ENCODE peak calls at places on chromosomes 13 and 19, in four cellular contexts. Y, M, V and B are unnamed samples. For H3K9me3 and H3K4me1, the result is how much of the 10 kb centered on the place peaks cover.

GRCh38 chr19:6204212-6204611 is 68.7 kb downstream of the ACSBG2 start:
- DNase-seq in M (no peak), Y (peak), V (no peak), B (no peak)

GRCh38 chr13:33348366-33348765 is 62.8 kb upstream of the STARD13 start:
- DNase-seq in M (no peak), Y (no peak), V (no peak), B (no peak)

GRCh38 chr19:18657590-18658365 is 20.9 kb downstream of the KLHL26 start:
- DNase-seq in V (peak), M (peak), Y (no peak), B (no peak)

GRCh38 chr19:5627395-5627904 is 4.6 kb downstream of the SAFB start:
- DNase-seq in M (peak), Y (no peak), V (peak), B (peak)

GRCh38 chr19:58372311-58373133 is 8.3 kb downstream of the ZNF837 start:
- DNase-seq in M (no peak), Y (no peak), V (peak), B (no peak)

GRCh38 chr19:28318469-28319179 is 894.3 kb downstream of the UQCRFS1 start:
- DNase-seq in M (no peak), V (no peak), Y (no peak), B (no peak)

GRCh38 chr19:44776402-44777096 is 1.1 kb upstream of the CBLC start:
- DNase-seq in Y (peak), M (no peak), V (no peak), B (peak)

GRCh38 chr13:76822691-76823267 is 63.4 kb downstream of the KCTD12 start:
- DNase-seq in V (no peak), M (no peak), Y (no peak), B (peak)

GRCh38 chr13:37485766-37486165 is 112.8 kb downstream of the POSTN start:
- DNase-seq in V (no peak), Y (no peak), M (no peak), B (no peak)

GRCh38 chr19:14577885-14578427 is 4.9 kb upstream of the CLEC17A start:
- DNase-seq in V (no peak), M (no peak), Y (no peak), B (no peak)

GRCh38 chr13:50244913-50245574 is 229.8 kb downstream of the KCNRG start:
- DNase-seq in M (no peak), V (no peak), Y (no peak), B (no peak)

GRCh38 chr13:23963184-23963931 is 66.1 kb upstream of the C1QTNF9B start:
- DNase-seq in Y (no peak), V (no peak), M (no peak), B (no peak)

GRCh38 chr19:47725759-47726401 is 12.7 kb downstream of the EHD2 start:
- DNase-seq in Y (no peak), V (no peak), M (no peak), B (no peak)

GRCh38 chr13:77836423-77836822 is 82.2 kb downstream of the EDNRB start:
- DNase-seq in Y (no peak), V (no peak), M (no peak), B (no peak)

GRCh38 chr13:30290812-30291436 is 16.4 kb downstream of the KATNAL1 start:
- DNase-seq in M (no peak), Y (no peak), V (no peak), B (no peak)

GRCh38 chr13:80939581-80939980 is 598.7 kb upstream of the SPRY2 start:
- DNase-seq in Y (no peak), V (no peak), M (no peak), B (no peak)

GRCh38 chr19:22199171-22199570 is 2.4 kb upstream of the ZNF676 start:
- DNase-seq in Y (no peak), V (no peak), M (no peak), B (no peak)
- H3K9me3 ChIP-seq in Y (under half), V (half or more), M (under half), B (half or more)

GRCh38 chr19:13334801-13335481 is 171.3 kb downstream of the CACNA1A start:
- DNase-seq in M (no peak), V (no peak), Y (no peak), B (no peak)
- TF ChIP-seq CTCF in M (no peak), V (no peak), Y (no peak), B (no peak)

GRCh38 chr19:41320185-41320518 is 10.2 kb downstream of the CCDC97 start:
- DNase-seq in V (no peak), Y (no peak), M (no peak), B (no peak)
- H3K4me1 ChIP-seq in V (under half), Y (under half), M (under half), B (under half)

GRCh38 chr13:55000844-55001243 is 1972.2 kb downstream of the OLFM4 start:
- DNase-seq in M (no peak), V (no peak), Y (no peak), B (no peak)
- H3K9me3 ChIP-seq in M (under half), V (under half), Y (under half), B (half or more)

DNA sequence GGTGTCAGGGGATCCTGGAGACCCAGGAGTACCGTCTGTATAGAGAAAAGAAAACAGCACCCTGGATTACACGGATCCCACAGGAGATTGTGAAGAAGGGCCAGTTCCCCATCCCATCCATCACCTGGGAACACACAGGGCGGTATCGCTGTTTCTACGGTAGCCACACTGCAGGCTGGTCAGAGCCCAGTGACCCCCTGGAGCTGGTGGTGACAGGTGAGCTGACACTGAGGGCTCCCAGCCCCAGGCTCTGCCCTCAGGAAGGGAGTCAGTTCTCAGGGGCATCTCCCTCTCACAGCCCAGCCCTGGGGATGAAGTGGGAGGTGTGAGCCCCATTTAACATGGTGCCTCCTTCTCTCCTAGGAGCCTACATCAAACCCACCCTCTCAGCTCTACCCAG is 1.3 kb downstream of the LILRA1 start:
- DNase-seq in M (no peak), Y (no peak), V (no peak), B (no peak)
- TF ChIP-seq CTCF in M (no peak), Y (no peak), V (no peak), B (no peak)

GRCh38 chr13:27621366-27622101 is at the start of gene POLR1D:
- DNase-seq in M (peak), V (peak), Y (peak), B (peak)

GRCh38 chr13:27621116-27621365 is 651 bp upstream of the POLR1D start:
- DNase-seq in M (no peak), Y (no peak), V (no peak), B (peak)

GRCh38 chr13:27622102-27622820 is 569 bp downstream of the POLR1D start:
- DNase-seq in V (no peak), Y (no peak), M (no peak), B (no peak)

GRCh38 chr13:27624071-27624470 is 2.4 kb downstream of the POLR1D start:
- DNase-seq in M (no peak), V (no peak), Y (no peak), B (no peak)

GRCh38 chr13:27622881-27623280 is 1.2 kb downstream of the POLR1D start:
- DNase-seq in Y (no peak), V (no peak), M (no peak), B (no peak)
- H3K4me1 ChIP-seq in Y (half or more), V (half or more), M (under half), B (under half)